ENCODE peak calls at places on chromosomes 6 and 20, in six cellular contexts. B is heart left ventricle, G is GM23248, A is heart right ventricle, I is RWPE2, Z is tibial artery. N is an unnamed sample.

GRCh38 chr6:29959492-29959891 is 17.2 kb downstream of the HLA-A start:
- DNase-seq in B (no peak), G (no peak), A (no peak), I (no peak), Z (no peak), N (no peak)

GRCh38 chr6:1554881-1555569 is 54.7 kb upstream of the FOXC1 start:
- DNase-seq in B (peak; percentile 72), G (peak; percentile 84), A (peak; percentile 88), I (no peak), Z (peak; percentile 84), N (peak; percentile 55)

GRCh38 chr6:93040375-93040774 is 379.0 kb downstream of the EPHA7 start:
- DNase-seq in B (no peak), G (no peak), A (no peak), I (no peak), Z (no peak), N (no peak)

GRCh38 chr6:23826587-23826986 is 299.4 kb upstream of the NRSN1 start:
- DNase-seq in B (no peak), G (no peak), A (no peak), I (no peak), Z (no peak), N (no peak)

GRCh38 chr6:8579372-8579771 is 144.0 kb upstream of the SLC35B3 start:
- DNase-seq in B (no peak), G (no peak), A (no peak), I (no peak), Z (no peak), N (no peak)

GRCh38 chr20:1033751-1034419 is 31.8 kb upstream of the RSPO4 start:
- DNase-seq in B (no peak), G (no peak), A (no peak), I (no peak), Z (no peak), N (no peak)

GRCh38 chr6:121647905-121648304 is 212.5 kb downstream of the GJA1 start:
- DNase-seq in B (no peak), G (peak; percentile 56), A (no peak), I (no peak), Z (no peak), N (no peak)

GRCh38 chr6:8530775-8531435 is 95.6 kb upstream of the SLC35B3 start:
- DNase-seq in B (no peak), G (no peak), A (no peak), I (no peak), Z (no peak), N (no peak)

GRCh38 chr6:153150767-153151440 is 19.8 kb upstream of the RGS17 start:
- DNase-seq in B (no peak), G (no peak), A (no peak), I (no peak), Z (no peak), N (no peak)

GRCh38 chr20:327946-328563 is 2.7 kb downstream of the SOX12 start:
- DNase-seq in B (no peak), G (peak; percentile 48), A (no peak), I (no peak), Z (no peak), N (peak; percentile 25)

GRCh38 chr20:32569380-32570305 is 15.5 kb downstream of the NOL4L start:
- DNase-seq in B (no peak), G (no peak), A (no peak), I (no peak), Z (no peak), N (no peak)

GRCh38 chr6:104229057-104229456 is 630.7 kb downstream of the HACE1 start:
- DNase-seq in B (no peak), G (no peak), A (no peak), I (no peak), Z (no peak), N (no peak)

GRCh38 chr6:12249516-12250394 is 40.4 kb upstream of the EDN1 start:
- DNase-seq in B (no peak), G (no peak), A (no peak), I (no peak), Z (no peak), N (no peak)

GRCh38 chr6:155687645-155688044 is 232.0 kb upstream of the NOX3 start:
- DNase-seq in B (no peak), G (no peak), A (no peak), I (no peak), Z (no peak), N (no peak)

GRCh38 chr6:90110971-90111370 is 185.7 kb downstream of the BACH2 start:
- DNase-seq in B (no peak), G (no peak), A (no peak), I (no peak), Z (no peak), N (no peak)

GRCh38 chr6:33297406-33297955 is 1.3 kb downstream of the RGL2 start:
- DNase-seq in B (no peak), G (no peak), A (no peak), I (no peak), Z (peak; percentile 76), N (peak; percentile 77)

GRCh38 chr20:36336838-36337478 is 30.8 kb downstream of the DLGAP4 start:
- DNase-seq in B (no peak), G (no peak), A (no peak), I (peak; percentile 70), Z (no peak), N (no peak)

GRCh38 chr6:29938746-29939508 is 3.4 kb upstream of the HLA-A start:
- DNase-seq in B (no peak), G (no peak), A (no peak), I (no peak), Z (no peak), N (no peak)

GRCh38 chr6:112640895-112641294 is 293.8 kb downstream of the RFPL4B start:
- DNase-seq in B (no peak), G (peak; percentile 80), A (no peak), I (no peak), Z (no peak), N (no peak)

GRCh38 chr6:45378324-45378926 is 691 bp upstream of the SUPT3H start:
- DNase-seq in B (peak; percentile 38), G (peak; percentile 73), A (peak; percentile 45), I (no peak), Z (no peak), N (peak; percentile 23)

GRCh38 chr6:56671651-56672461 is 29.2 kb upstream of the DST start:
- DNase-seq in B (no peak), G (no peak), A (no peak), I (no peak), Z (peak; percentile 68), N (no peak)

GRCh38 chr6:73675466-73676098 is 20.4 kb upstream of the CD109 start:
- DNase-seq in B (peak; percentile 70), G (peak; percentile 78), A (peak; percentile 51), I (no peak), Z (peak; percentile 81), N (peak; percentile 59)

GRCh38 chr6:148563066-148563465 is 183.8 kb upstream of the UST start:
- DNase-seq in B (no peak), G (no peak), A (no peak), I (no peak), Z (no peak), N (no peak)

GRCh38 chr6:43878823-43879495 is 108.9 kb downstream of the VEGFA start:
- DNase-seq in B (no peak), G (peak; percentile 39), A (peak; percentile 51), I (no peak), Z (no peak), N (peak; percentile 45)

GRCh38 chr20:57882451-57883161 is 172.8 kb upstream of the PMEPA1 start:
- DNase-seq in B (no peak), G (peak; percentile 82), A (no peak), I (peak; percentile 61), Z (peak; percentile 54), N (no peak)

GRCh38 chr20:50425076-50425475 is 85.1 kb upstream of the PTPN1 start:
- DNase-seq in B (no peak), G (peak; percentile 30), A (no peak), I (no peak), Z (no peak), N (no peak)

GRCh38 chr6:12608016-12608860 is 108.3 kb upstream of the PHACTR1 start:
- DNase-seq in B (no peak), G (peak; percentile 44), A (no peak), I (no peak), Z (no peak), N (no peak)

GRCh38 chr6:158863646-158864045 is 44.5 kb upstream of the EZR start:
- DNase-seq in B (no peak), G (peak; percentile 50), A (no peak), I (no peak), Z (no peak), N (no peak)

GRCh38 chr6:12265795-12266194 is 24.4 kb upstream of the EDN1 start:
- DNase-seq in B (no peak), G (peak; percentile 74), A (no peak), I (no peak), Z (no peak), N (no peak)

GRCh38 chr6:136524936-136525413 is 25.2 kb downstream of the MAP7 start:
- DNase-seq in B (no peak), G (no peak), A (no peak), I (no peak), Z (no peak), N (no peak)

GRCh38 chr6:148462203-148462602 is 119.6 kb downstream of the SASH1 start:
- DNase-seq in B (no peak), G (peak; percentile 30), A (no peak), I (no peak), Z (no peak), N (no peak)

GRCh38 chr6:92132446-92132845 is 1286.9 kb downstream of the EPHA7 start:
- DNase-seq in B (no peak), G (no peak), A (no peak), I (peak; percentile 76), Z (no peak), N (no peak)

GRCh38 chr6:89410231-89411018 is 1.6 kb downstream of the RRAGD start:
- DNase-seq in B (no peak), G (peak; percentile 36), A (no peak), I (no peak), Z (no peak), N (no peak)

GRCh38 chr6:65989676-65990075 is 282.6 kb upstream of the EYS start:
- DNase-seq in B (no peak), G (no peak), A (no peak), I (no peak), Z (no peak), N (no peak)
- H3K4me1 ChIP-seq in B (no peaks in the 10 kb centered on the region), G (no peaks in the 10 kb centered on the region), A (no peaks in the 10 kb centered on the region), I (no peaks in the 10 kb centered on the region), Z (no peaks in the 10 kb centered on the region), N (no peaks in the 10 kb centered on the region)

GRCh38 chr6:107936162-107936909 is 21.7 kb downstream of the SEC63 start:
- DNase-seq in B (no peak), G (peak; percentile 13), A (no peak), I (no peak), Z (no peak), N (no peak)
- H3K9me3 ChIP-seq in B (no peaks in the 10 kb centered on the region), G (no peaks in the 10 kb centered on the region), A (no peaks in the 10 kb centered on the region), I (peaks cover 2% of the 10 kb centered on the region), Z (no peaks in the 10 kb centered on the region), N (no peaks in the 10 kb centered on the region)

GRCh38 chr6:5012531-5012930 is 8.7 kb upstream of the RPP40 start:
- DNase-seq in B (no peak), G (peak; percentile 81), A (no peak), I (no peak), Z (no peak), N (no peak)
- H3K4me1 ChIP-seq in B (no peaks in the 10 kb centered on the region), G (peaks cover 11% of the 10 kb centered on the region), A (no peaks in the 10 kb centered on the region), I (no peaks in the 10 kb centered on the region), Z (no peaks in the 10 kb centered on the region), N (no peaks in the 10 kb centered on the region)

DNA sequence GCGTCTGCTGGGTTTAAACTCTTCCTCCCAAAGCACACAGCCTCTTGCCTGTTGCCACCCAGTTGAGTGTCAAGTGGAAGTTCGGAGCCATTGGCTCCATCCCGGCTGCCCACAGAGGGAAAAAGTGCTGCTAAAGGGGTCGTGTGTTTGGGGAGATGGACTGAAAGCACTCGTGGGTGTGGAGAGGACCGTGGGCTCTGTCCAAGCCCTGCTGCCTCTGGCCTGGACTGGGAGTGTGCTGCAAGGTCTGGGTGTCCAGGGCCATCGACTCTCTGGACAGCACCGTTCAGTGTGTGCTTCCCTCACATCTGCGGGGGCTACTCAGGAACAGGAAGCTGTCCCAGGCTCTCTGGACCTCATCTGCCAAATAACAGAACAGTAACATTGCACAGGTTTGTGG is 269.3 kb downstream of the DLL1 start:
- DNase-seq in B (no peak), G (no peak), A (no peak), I (no peak), Z (no peak), N (no peak)
- H3K9me3 ChIP-seq in B (no peaks in the 10 kb centered on the region), G (no peaks in the 10 kb centered on the region), A (no peaks in the 10 kb centered on the region), I (no peaks in the 10 kb centered on the region), Z (no peaks in the 10 kb centered on the region), N (no peaks in the 10 kb centered on the region)

N was measured in pancreas.